ENCODE peak calls at places on chromosomes 16 and 17, in ten cellular contexts. J, A, P, W, U, L, V, B, Z and D are unnamed samples.

GRCh38 chr17:15404116-15404730 is 62.8 kb upstream of the TEKT3 start:
- DNase-seq in U (no peak), P (no peak), B (no peak), V (no peak), J (peak), A (no peak), Z (peak), L (no peak), W (no peak), D (peak)

GRCh38 chr17:70136131-70136530 is 33.2 kb upstream of the KCNJ2 start:
- DNase-seq in U (no peak), Z (no peak), W (peak), L (no peak), B (peak), J (no peak), A (no peak), P (no peak), V (no peak), D (no peak)

GRCh38 chr17:48997827-48998556 is 807 bp downstream of the IGF2BP1 start:
- DNase-seq in A (no peak), W (no peak), U (no peak), V (peak), L (peak), B (no peak), J (peak), P (no peak), Z (peak), D (no peak)

GRCh38 chr17:79406316-79406715 is 204.5 kb downstream of the RBFOX3 start:
- DNase-seq in B (no peak), Z (no peak), L (no peak), P (no peak), J (no peak), A (no peak), W (no peak), V (no peak), U (no peak), D (no peak)

GRCh38 chr17:75925103-75925502 is 15.7 kb downstream of the FBF1 start:
- DNase-seq in P (no peak), B (no peak), J (no peak), A (no peak), U (no peak), L (no peak), W (no peak), V (no peak), Z (no peak), D (no peak)

GRCh38 chr17:50611639-50612038 is 23.0 kb upstream of the ABCC3 start:
- DNase-seq in J (peak), L (no peak), Z (no peak), U (no peak), B (no peak), P (no peak), W (no peak), A (no peak), V (no peak), D (no peak)

GRCh38 chr17:79340286-79340685 is 265.7 kb downstream of the ENGASE start:
- DNase-seq in J (no peak), U (no peak), W (no peak), B (no peak), V (no peak), A (no peak), Z (no peak), P (no peak), L (no peak), D (no peak)

GRCh38 chr16:3822366-3823045 is 58.0 kb downstream of the CREBBP start:
- DNase-seq in V (peak), L (no peak), U (peak), A (no peak), B (no peak), J (peak), P (no peak), W (peak), Z (peak), D (no peak)

GRCh38 chr16:85025781-85026653 is 1.6 kb upstream of the KIAA0513 start:
- DNase-seq in J (no peak), U (no peak), A (no peak), V (peak), B (no peak), P (no peak), W (no peak), L (no peak), Z (no peak), D (no peak)

GRCh38 chr16:89720520-89720858 is 209 bp downstream of the VPS9D1 start:
- DNase-seq in L (peak), V (no peak), J (peak), Z (no peak), B (peak), P (peak), U (no peak), W (no peak), A (no peak), D (peak)

GRCh38 chr17:40760105-40761016 is 5.2 kb upstream of the KRT25 start:
- DNase-seq in U (no peak), V (no peak), P (no peak), A (no peak), Z (no peak), L (no peak), J (no peak), B (no peak), W (no peak), D (no peak)

GRCh38 chr16:52078716-52079655 is 468.0 kb downstream of the TOX3 start:
- DNase-seq in J (no peak), L (no peak), W (peak), U (no peak), P (no peak), A (no peak), Z (no peak), V (no peak), B (no peak), D (no peak)

GRCh38 chr16:59259074-59259963 is 525.2 kb upstream of the GOT2 start:
- DNase-seq in L (no peak), Z (peak), J (no peak), U (no peak), P (no peak), W (no peak), B (no peak), A (no peak), V (peak), D (peak)

GRCh38 chr16:12504312-12504711 is 299.4 kb downstream of the CPPED1 start:
- DNase-seq in P (no peak), W (no peak), L (no peak), J (no peak), B (no peak), A (no peak), V (no peak), Z (no peak), U (no peak), D (no peak)

GRCh38 chr17:41467546-41467945 is 360 bp upstream of the KRT32 start:
- DNase-seq in J (no peak), L (no peak), Z (no peak), P (no peak), V (no peak), B (no peak), U (no peak), A (no peak), W (peak), D (no peak)

GRCh38 chr16:85461814-85462404 is 151.2 kb upstream of the GSE1 start:
- DNase-seq in W (no peak), A (no peak), J (peak), Z (peak), L (peak), U (peak), P (no peak), V (peak), B (no peak), D (peak)

GRCh38 chr17:74922694-74923537 is at the start of gene USH1G:
- DNase-seq in Z (no peak), U (peak), V (peak), A (no peak), L (peak), B (peak), J (no peak), P (no peak), W (no peak), D (no peak)

GRCh38 chr16:56366945-56367344 is 58.4 kb downstream of the AMFR start:
- DNase-seq in J (no peak), U (no peak), P (no peak), L (no peak), W (no peak), Z (no peak), V (no peak), A (no peak), B (no peak), D (no peak)

GRCh38 chr16:30761427-30761927 is 385 bp downstream of the CFAP119 start:
- DNase-seq in L (peak), W (peak), U (no peak), J (peak), Z (no peak), B (peak), P (peak), A (no peak), V (peak), D (peak)

GRCh38 chr16:85168732-85169256 is 56.5 kb upstream of the CIBAR2 start:
- DNase-seq in A (no peak), P (peak), W (no peak), U (peak), V (peak), B (peak), J (peak), Z (peak), L (peak), D (no peak)

GRCh38 chr16:88014201-88014781 is 63.1 kb downstream of the BANP start:
- DNase-seq in W (no peak), B (peak), L (peak), U (no peak), A (no peak), V (no peak), J (peak), P (no peak), Z (no peak), D (peak)

GRCh38 chr17:55587608-55588139 is 76.4 kb upstream of the SMIM36 start:
- DNase-seq in U (peak), L (no peak), J (peak), P (peak), B (no peak), V (no peak), W (no peak), Z (peak), A (no peak), D (peak)

GRCh38 chr16:74455619-74456289 is 34.5 kb upstream of the CLEC18B start:
- DNase-seq in V (no peak), U (no peak), Z (no peak), A (no peak), J (peak), L (no peak), B (no peak), W (peak), P (no peak), D (peak)

GRCh38 chr16:12386076-12386641 is 409.6 kb downstream of the SNX29 start:
- DNase-seq in U (no peak), P (no peak), J (no peak), W (no peak), A (no peak), V (no peak), B (no peak), L (peak), Z (no peak), D (no peak)

GRCh38 chr17:6070280-6070894 is at the start of gene WSCD1:
- DNase-seq in L (peak), W (no peak), B (peak), J (no peak), P (no peak), U (no peak), A (no peak), Z (no peak), V (no peak), D (no peak)

GRCh38 chr17:10370209-10370608 is 2.6 kb downstream of the MYH13 start:
- DNase-seq in J (no peak), U (no peak), P (no peak), W (no peak), V (no peak), B (no peak), Z (no peak), L (no peak), A (no peak), D (no peak)

GRCh38 chr17:81432873-81433451 is 37.7 kb downstream of the BAHCC1 start:
- DNase-seq in L (no peak), W (no peak), J (no peak), B (peak), A (no peak), V (no peak), U (no peak), Z (no peak), P (no peak), D (peak)

GRCh38 chr17:45311762-45312476 is 4.9 kb downstream of the MAP3K14 start:
- DNase-seq in U (peak), A (no peak), P (peak), V (no peak), Z (peak), L (peak), B (peak), J (peak), W (peak), D (peak)

GRCh38 chr17:42135664-42136653 is 13.4 kb downstream of the HSPB9 start:
- DNase-seq in L (peak), V (peak), U (peak), J (peak), W (peak), Z (peak), B (no peak), A (no peak), P (peak), D (peak)

GRCh38 chr17:40448639-40449261 is 5.5 kb downstream of the IGFBP4 start:
- DNase-seq in U (no peak), P (no peak), V (no peak), A (no peak), W (peak), L (no peak), J (peak), B (peak), Z (no peak), D (no peak)

GRCh38 chr17:38601539-38602351 is 4.0 kb downstream of the SRCIN1 start:
- DNase-seq in L (peak), Z (no peak), A (no peak), U (no peak), P (no peak), J (no peak), V (no peak), B (no peak), W (no peak), D (no peak)

GRCh38 chr16:86496262-86496928 is 13.9 kb upstream of the FOXF1 start:
- DNase-seq in Z (no peak), J (no peak), L (no peak), V (no peak), U (no peak), B (no peak), W (no peak), A (no peak), P (no peak), D (no peak)

GRCh38 chr16:71648921-71649320 is 22.9 kb downstream of the MARVELD3 start:
- DNase-seq in Z (no peak), A (no peak), V (peak), U (no peak), L (peak), W (peak), J (peak), B (peak), P (no peak), D (no peak)

GRCh38 chr16:9081843-9082242 is 9.6 kb upstream of the HAPSTR1 start:
- DNase-seq in W (no peak), J (no peak), Z (no peak), A (no peak), U (no peak), B (no peak), L (no peak), P (no peak), V (no peak), D (no peak)

GRCh38 chr16:14510939-14511797 is 118.9 kb downstream of the PARN start:
- DNase-seq in P (no peak), L (no peak), B (peak), V (no peak), J (peak), A (no peak), Z (peak), W (peak), U (no peak), D (peak)

GRCh38 chr17:33689725-33690124 is 396.6 kb upstream of the ASIC2 start:
- DNase-seq in W (no peak), L (peak), A (no peak), Z (no peak), U (no peak), J (no peak), B (peak), V (no peak), P (no peak), D (no peak)
- TF ChIP-seq CTCF in W (no peak), L (peak), A (no peak), Z (peak), U (no peak), J (no peak), B (peak), V (peak), P (no peak), D (no peak)

DNA sequence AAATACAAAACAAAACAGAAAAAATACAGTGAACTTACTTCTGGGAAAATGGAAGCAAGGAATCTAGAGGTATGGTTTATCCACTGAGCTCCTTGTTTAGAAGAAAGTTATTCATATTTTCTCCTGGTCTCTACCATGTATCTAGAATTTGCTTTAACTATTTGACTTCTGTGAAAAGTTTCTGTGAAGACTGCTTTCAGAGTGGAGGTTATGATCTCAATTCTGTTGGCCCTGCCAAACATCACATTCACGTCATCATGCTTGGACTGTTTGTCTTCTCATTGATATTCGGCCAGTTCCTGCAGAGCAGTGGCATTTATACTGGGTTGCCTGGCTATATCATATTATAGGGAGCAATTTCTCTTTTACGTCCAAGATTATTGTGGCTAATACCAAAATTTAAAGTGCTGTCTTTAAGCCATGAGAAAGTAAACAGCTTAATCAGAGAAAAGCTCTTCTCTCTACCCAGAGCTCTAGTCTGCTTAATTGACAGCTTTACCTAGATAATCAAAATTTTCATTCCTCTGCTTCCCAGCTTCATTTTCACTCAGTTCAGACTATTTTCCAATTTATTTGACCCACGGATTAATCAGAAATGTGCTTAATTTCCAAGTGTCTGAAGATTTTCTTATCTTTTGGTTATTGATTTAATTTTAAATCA is at the start of gene ABCA8:
- DNase-seq in W (no peak), V (no peak), A (no peak), U (peak), L (no peak), Z (peak), P (no peak), J (peak), B (no peak), D (peak)
- H3K4me3 ChIP-seq in W (no peak), V (no peak), A (peak), U (peak), L (no peak), Z (peak), P (peak), J (peak), B (no peak), D (peak)

DNA sequence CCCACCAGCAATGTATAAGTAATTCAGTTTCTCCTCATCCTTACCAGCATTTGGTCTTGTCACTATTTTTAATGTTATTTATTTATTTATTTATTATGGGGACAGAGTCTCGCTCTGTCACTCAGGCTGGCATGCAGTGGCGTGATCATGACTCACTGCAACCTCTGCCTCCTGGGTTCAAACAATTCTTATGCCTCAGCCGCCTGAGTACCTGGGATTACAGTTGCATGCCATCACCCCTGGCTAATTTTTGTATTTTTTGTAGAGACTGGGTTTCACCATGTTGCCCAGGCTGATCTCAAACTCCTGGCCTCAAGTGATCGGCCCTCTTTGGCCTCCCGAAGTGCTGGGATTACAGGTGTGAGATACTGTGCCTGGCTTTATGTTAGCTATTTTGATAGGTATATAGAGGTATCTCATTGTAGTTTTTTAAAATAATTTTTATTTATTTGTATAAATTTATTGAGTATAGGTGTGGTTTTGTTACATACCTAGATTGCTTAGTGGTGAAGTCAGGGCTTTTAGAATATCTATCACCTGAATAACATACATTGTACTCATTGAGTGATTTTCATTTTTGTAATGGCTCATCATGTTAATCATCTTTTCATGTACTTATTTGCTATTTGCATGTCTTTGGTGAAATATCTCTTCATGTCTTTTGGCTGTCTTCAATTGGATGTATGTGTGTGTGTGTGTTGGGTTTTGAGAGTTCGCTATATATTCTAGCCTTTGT is 53.3 kb downstream of the TANC2 start:
- DNase-seq in U (no peak), Z (no peak), P (no peak), B (no peak), J (no peak), A (no peak), V (no peak), W (peak), L (no peak), D (no peak)
- TF ChIP-seq CTCF in U (no peak), Z (no peak), P (no peak), B (no peak), J (no peak), A (no peak), V (no peak), W (no peak), L (no peak), D (no peak)

DNA sequence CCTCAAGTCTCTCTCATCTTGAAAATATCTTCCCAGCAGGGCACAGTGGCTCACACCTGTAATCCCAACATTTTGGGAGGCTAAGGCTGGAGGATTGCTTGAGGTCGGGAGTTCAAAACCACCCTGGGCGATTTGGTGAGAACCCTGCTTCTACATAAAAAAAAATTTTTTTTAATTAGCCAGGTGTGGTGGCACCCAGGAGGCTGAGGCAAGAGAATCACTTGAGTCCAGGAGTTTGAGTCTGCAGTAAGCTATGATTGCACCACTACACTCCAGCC is 13.0 kb upstream of the EEF2K start:
- DNase-seq in L (no peak), J (no peak), P (no peak), Z (no peak), A (no peak), V (no peak), B (no peak), W (no peak), U (no peak), D (no peak)
- H3K4me3 ChIP-seq in L (no peak), J (no peak), P (no peak), Z (peak), A (no peak), V (no peak), B (no peak), W (no peak), U (no peak), D (no peak)

GRCh38 chr17:58757162-58757613 is 1.5 kb downstream of the PPM1E start:
- DNase-seq in P (no peak), W (no peak), L (no peak), Z (no peak), J (no peak), A (no peak), B (no peak), U (no peak), V (no peak), D (no peak)

GRCh38 chr17:58753026-58753425 is 2.6 kb upstream of the PPM1E start:
- DNase-seq in J (no peak), B (no peak), U (no peak), P (no peak), Z (no peak), W (no peak), V (no peak), A (no peak), L (no peak), D (no peak)

GRCh38 chr17:58755269-58755576 is 431 bp upstream of the PPM1E start:
- DNase-seq in A (no peak), J (no peak), P (no peak), U (no peak), W (no peak), L (no peak), V (no peak), B (no peak), Z (no peak), D (no peak)

GRCh38 chr17:58756246-58757161 is 850 bp downstream of the PPM1E start:
- DNase-seq in U (no peak), V (peak), B (no peak), P (no peak), W (no peak), Z (no peak), J (peak), L (peak), A (no peak), D (no peak)

GRCh38 chr17:58755577-58756245 is at the start of gene PPM1E:
- DNase-seq in P (peak), B (peak), J (peak), U (peak), A (no peak), W (no peak), Z (peak), L (peak), V (peak), D (peak)
- TF ChIP-seq CTCF in P (no peak), B (no peak), J (no peak), U (no peak), A (no peak), W (no peak), Z (no peak), L (no peak), V (no peak), D (no peak)

GRCh38 chr17:78116411-78116810 is 12.1 kb downstream of the TMC6 start:
- DNase-seq in V (no peak), A (no peak), P (no peak), Z (no peak), W (no peak), U (no peak), J (no peak), B (no peak), L (no peak), D (no peak)
- H3K4me3 ChIP-seq in V (no peak), A (no peak), P (no peak), Z (no peak), W (no peak), U (no peak), J (no peak), B (no peak), L (no peak), D (no peak)